ENCODE peak calls at places on chromosome 3, in ten cellular contexts. Z, G, Q, L, O, F, K, U, D and A are unnamed samples.

GRCh38 chr3:3531476-3531875 is 267.8 kb upstream of the LRRN1 start:
- DNase-seq in O (no peak), Z (no peak), U (no peak), F (no peak), Q (no peak), K (no peak), G (no peak), L (no peak), D (no peak), A (no peak)

GRCh38 chr3:108894981-108895380 is 58.7 kb downstream of the GUCA1C start:
- DNase-seq in L (no peak), Z (no peak), K (no peak), G (no peak), D (no peak), O (no peak), Q (no peak), F (no peak), U (no peak), A (no peak)

GRCh38 chr3:188037116-188037718 is 116.7 kb upstream of the LPP start:
- DNase-seq in U (no peak), Z (peak), L (peak), G (no peak), K (no peak), F (no peak), Q (no peak), O (peak), D (no peak), A (no peak)

GRCh38 chr3:66797916-66798560 is 200.1 kb upstream of the KBTBD8 start:
- DNase-seq in F (peak), G (no peak), Q (no peak), L (peak), U (no peak), O (peak), Z (no peak), D (no peak), K (no peak), A (peak)

GRCh38 chr3:37969601-37970100 is 20.9 kb upstream of the VILL start:
- DNase-seq in L (no peak), K (no peak), Z (no peak), U (no peak), O (no peak), G (no peak), D (no peak), F (no peak), Q (no peak), A (no peak)

GRCh38 chr3:142888484-142889262 is at the start of gene PCOLCE2:
- DNase-seq in Z (no peak), U (no peak), L (peak), G (peak), F (peak), K (peak), O (peak), Q (no peak), D (peak), A (peak)

GRCh38 chr3:13019706-13020105 is 53.5 kb downstream of the IQSEC1 start:
- DNase-seq in F (no peak), G (no peak), D (no peak), Z (no peak), U (no peak), L (no peak), O (peak), Q (no peak), K (no peak), A (peak)

GRCh38 chr3:42061042-42061710 is 30.0 kb upstream of the TRAK1 start:
- DNase-seq in O (no peak), U (no peak), D (no peak), L (no peak), F (no peak), G (no peak), Q (no peak), Z (no peak), K (no peak), A (peak)

GRCh38 chr3:120854908-120855526 is 53.0 kb upstream of the STXBP5L start:
- DNase-seq in G (no peak), L (no peak), Q (no peak), D (no peak), K (no peak), F (no peak), O (peak), U (no peak), Z (no peak), A (no peak)

GRCh38 chr3:16917256-16917935 is 32.6 kb downstream of the PLCL2 start:
- DNase-seq in L (no peak), D (no peak), F (no peak), K (no peak), G (no peak), U (no peak), O (peak), Z (no peak), Q (no peak), A (no peak)

GRCh38 chr3:71753716-71754609 is at the start of gene GPR27:
- DNase-seq in G (peak), O (peak), Z (no peak), D (peak), F (peak), U (peak), L (peak), K (peak), Q (no peak), A (peak)

GRCh38 chr3:18512007-18512406 is 86.9 kb upstream of the SATB1 start:
- DNase-seq in F (no peak), G (no peak), Z (no peak), O (no peak), D (no peak), L (no peak), K (no peak), Q (no peak), U (no peak), A (no peak)

GRCh38 chr3:110528305-110529121 is 543.1 kb upstream of the NECTIN3 start:
- DNase-seq in D (no peak), Q (no peak), O (no peak), K (no peak), U (no peak), Z (no peak), L (no peak), G (no peak), F (no peak), A (no peak)

GRCh38 chr3:2099028-2099671 is 484 bp downstream of the CNTN4 start:
- DNase-seq in L (peak), O (peak), U (no peak), F (no peak), D (no peak), G (peak), Q (no peak), Z (no peak), K (no peak), A (peak)

GRCh38 chr3:160296591-160296990 is 71.4 kb downstream of the C3orf80 start:
- DNase-seq in D (no peak), U (no peak), Z (no peak), Q (no peak), L (no peak), K (no peak), F (peak), G (no peak), O (peak), A (peak)

GRCh38 chr3:160400631-160401150 is 1.2 kb downstream of the SMC4 start:
- DNase-seq in F (peak), D (no peak), Z (no peak), Q (no peak), G (no peak), K (no peak), L (peak), U (peak), O (peak), A (no peak)

GRCh38 chr3:78757734-78758133 is 1010.1 kb downstream of the ROBO1 start:
- DNase-seq in F (no peak), K (no peak), Z (no peak), U (no peak), O (no peak), Q (no peak), D (no peak), L (no peak), G (no peak), A (peak)

GRCh38 chr3:196502775-196503181 is 790 bp downstream of the RNF168 start:
- DNase-seq in K (peak), O (peak), U (peak), L (peak), Q (peak), Z (no peak), D (peak), G (peak), F (peak), A (peak)

GRCh38 chr3:194852836-194853508 is 167.3 kb downstream of the FAM43A start:
- DNase-seq in L (no peak), K (no peak), F (no peak), D (no peak), Q (no peak), O (no peak), U (no peak), G (peak), Z (no peak), A (no peak)

GRCh38 chr3:78506581-78507195 is 1261.1 kb downstream of the ROBO1 start:
- DNase-seq in F (no peak), K (no peak), U (no peak), Z (no peak), O (no peak), L (no peak), Q (no peak), D (peak), G (peak), A (no peak)

GRCh38 chr3:129908417-129908816 is 14.9 kb upstream of the TMCC1 start:
- DNase-seq in U (no peak), Z (no peak), G (no peak), D (no peak), O (no peak), L (peak), Q (no peak), F (no peak), K (no peak), A (no peak)

GRCh38 chr3:11367116-11367781 is 95.1 kb downstream of the ATG7 start:
- DNase-seq in D (no peak), U (no peak), K (no peak), G (no peak), O (peak), F (peak), Z (no peak), Q (no peak), L (peak), A (no peak)

GRCh38 chr3:166743463-166744134 is 636.5 kb downstream of the ZBBX start:
- DNase-seq in D (no peak), G (no peak), Q (no peak), L (no peak), Z (no peak), U (no peak), K (no peak), O (no peak), F (no peak), A (no peak)

GRCh38 chr3:29397406-29397805 is 116.5 kb downstream of the RBMS3 start:
- DNase-seq in O (no peak), K (no peak), G (no peak), U (no peak), Z (no peak), L (no peak), F (no peak), Q (no peak), D (no peak), A (no peak)

GRCh38 chr3:42490243-42490642 is 12.2 kb upstream of the VIPR1 start:
- DNase-seq in Z (no peak), O (no peak), F (no peak), Q (no peak), D (no peak), G (no peak), U (no peak), L (peak), K (no peak), A (no peak)

GRCh38 chr3:69250014-69250413 is 127.6 kb upstream of the LMOD3 start:
- DNase-seq in D (no peak), F (no peak), K (peak), G (no peak), Q (peak), U (peak), O (peak), L (peak), Z (no peak), A (no peak)

GRCh38 chr3:105958237-105959000 is 89.6 kb upstream of the CBLB start:
- DNase-seq in U (no peak), Z (no peak), G (peak), L (no peak), K (no peak), Q (no peak), D (no peak), O (no peak), F (no peak), A (no peak)

GRCh38 chr3:35744419-35744818 is 105.1 kb downstream of the ARPP21 start:
- DNase-seq in D (no peak), K (no peak), Z (no peak), G (no peak), Q (no peak), F (no peak), O (no peak), L (no peak), U (no peak), A (no peak)

GRCh38 chr3:186254676-186255665 is 107.1 kb downstream of the DGKG start:
- DNase-seq in L (no peak), K (no peak), Q (no peak), D (no peak), O (no peak), Z (no peak), U (no peak), G (no peak), F (no peak), A (no peak)

GRCh38 chr3:183468424-183468823 is 40.0 kb upstream of the MCF2L2 start:
- DNase-seq in Q (no peak), D (no peak), K (no peak), F (no peak), G (no peak), L (no peak), Z (no peak), U (no peak), O (no peak), A (no peak)

GRCh38 chr3:33883538-33884203 is 85.2 kb downstream of the PDCD6IP start:
- DNase-seq in Z (peak), D (peak), K (no peak), G (peak), U (no peak), O (peak), L (peak), Q (no peak), F (no peak), A (peak)

GRCh38 chr3:132180337-132180791 is 136.8 kb upstream of the ACP3 start:
- DNase-seq in O (peak), Z (peak), U (no peak), Q (no peak), K (no peak), G (peak), L (peak), D (peak), F (peak), A (peak)

GRCh38 chr3:136042608-136043221 is 77.2 kb downstream of the PPP2R3A start:
- DNase-seq in D (peak), U (no peak), Z (peak), O (peak), L (peak), F (peak), G (peak), Q (no peak), K (no peak), A (peak)

GRCh38 chr3:170914690-170915089 is 6.3 kb upstream of the EIF5A2 start:
- DNase-seq in L (no peak), O (peak), K (no peak), D (no peak), F (no peak), G (no peak), U (no peak), Z (no peak), Q (no peak), A (no peak)

GRCh38 chr3:64166584-64167155 is 58.6 kb downstream of the PRICKLE2 start:
- DNase-seq in Q (no peak), F (no peak), U (no peak), L (no peak), D (no peak), K (no peak), O (peak), Z (no peak), G (no peak), A (peak)

GRCh38 chr3:115336836-115337235 is 189.7 kb upstream of the ZBTB20 start:
- DNase-seq in Q (no peak), L (no peak), U (no peak), D (no peak), G (peak), O (no peak), F (no peak), K (no peak), Z (no peak), A (no peak)

GRCh38 chr3:47855461-47856383 is 52.8 kb downstream of the DHX30 start:
- DNase-seq in O (no peak), F (no peak), G (no peak), D (no peak), L (no peak), Z (no peak), K (no peak), Q (no peak), U (no peak), A (peak)